ENCODE peak calls at places on chromosomes 5 and 9, in eight cellular contexts. Z is transverse colon, F is SK-N-SH, W is sigmoid colon, X is tibial nerve, Q is H1, R is K562, A is stomach. B is an unnamed sample. For H3K36me3, the result is how much of the 10 kb centered on the place peaks cover.

GRCh38 chr9:127049044-127049443 is 73.4 kb downstream of the ANGPTL2 start:
- DNase-seq in Q (peak), F (no peak), A (peak), W (peak), X (peak), Z (peak), R (no peak), B (no peak)

GRCh38 chr5:76947064-76947463 is 5.8 kb upstream of the CRHBP start:
- DNase-seq in A (no peak), R (peak), Z (no peak), X (no peak), F (no peak), Q (no peak), W (no peak), B (no peak)

GRCh38 chr9:95030920-95031662 is 286.4 kb downstream of the FANCC start:
- DNase-seq in A (no peak), W (no peak), Q (no peak), F (no peak), Z (no peak), R (no peak), X (no peak), B (no peak)

GRCh38 chr5:19564036-19564435 is 424.0 kb downstream of the CDH18 start:
- DNase-seq in R (no peak), Z (no peak), A (no peak), W (no peak), X (no peak), F (no peak), Q (no peak), B (no peak)

GRCh38 chr9:656918-657583 is 184.4 kb upstream of the DMRT1 start:
- DNase-seq in F (no peak), Q (no peak), X (no peak), R (no peak), Z (no peak), A (no peak), W (no peak), B (no peak)

GRCh38 chr5:102539598-102539997 is 40.8 kb upstream of the SLCO6A1 start:
- DNase-seq in W (no peak), Q (no peak), R (no peak), X (no peak), A (no peak), F (no peak), Z (no peak), B (no peak)

GRCh38 chr5:142215915-142216681 is 107.5 kb downstream of the NDFIP1 start:
- DNase-seq in W (peak), F (no peak), R (no peak), A (no peak), Q (no peak), Z (peak), X (peak), B (peak)

GRCh38 chr5:72586788-72587530 is 79.7 kb upstream of the ZNF366 start:
- DNase-seq in X (no peak), A (no peak), F (no peak), Z (no peak), W (no peak), R (no peak), Q (no peak), B (no peak)

GRCh38 chr9:90261698-90262097 is 380.9 kb downstream of the DIRAS2 start:
- DNase-seq in Q (no peak), R (no peak), F (no peak), X (no peak), W (no peak), Z (no peak), A (no peak), B (no peak)

GRCh38 chr9:87062706-87063105 is 115.4 kb upstream of the GAS1 start:
- DNase-seq in Q (no peak), A (no peak), R (no peak), Z (no peak), X (no peak), W (no peak), F (no peak), B (no peak)

GRCh38 chr9:132802121-132802795 is 75.8 kb downstream of the AK8 start:
- DNase-seq in Q (no peak), F (no peak), W (no peak), A (no peak), Z (no peak), X (no peak), R (no peak), B (no peak)

GRCh38 chr9:16139781-16140180 is 586.9 kb downstream of the CCDC171 start:
- DNase-seq in Z (no peak), A (no peak), W (no peak), F (no peak), X (no peak), R (no peak), Q (no peak), B (peak)

GRCh38 chr5:36059571-36060515 is 6.8 kb downstream of the UGT3A2 start:
- DNase-seq in R (no peak), Q (no peak), Z (no peak), X (no peak), A (no peak), W (no peak), F (no peak), B (no peak)

GRCh38 chr5:61184708-61185107 is 22.4 kb upstream of the SMIM15 start:
- DNase-seq in F (no peak), W (no peak), R (no peak), Z (no peak), Q (no peak), X (no peak), A (no peak), B (no peak)

GRCh38 chr5:172958268-172959046 is 767 bp upstream of the RPL26L1 start:
- DNase-seq in A (peak), F (peak), R (peak), X (peak), Z (peak), W (peak), Q (peak), B (peak)

GRCh38 chr5:172052454-172053236 is 46.2 kb upstream of the FBXW11 start:
- DNase-seq in X (no peak), A (peak), R (no peak), Z (peak), Q (no peak), F (no peak), W (peak), B (no peak)

GRCh38 chr9:2047916-2048315 is 32.8 kb downstream of the SMARCA2 start:
- DNase-seq in Z (no peak), F (no peak), Q (no peak), R (no peak), W (no peak), X (no peak), A (no peak), B (no peak)

GRCh38 chr5:157271740-157272271 is 5.9 kb downstream of the CYFIP2 start:
- DNase-seq in R (no peak), Z (peak), Q (no peak), X (no peak), W (no peak), F (no peak), A (peak), B (no peak)

GRCh38 chr5:100479079-100479688 is 56.0 kb upstream of the FAM174A start:
- DNase-seq in F (peak), Q (no peak), Z (no peak), A (no peak), R (peak), W (no peak), X (no peak), B (no peak)

GRCh38 chr5:122501087-122501435 is 189.0 kb downstream of the SNCAIP start:
- DNase-seq in A (no peak), F (no peak), Q (no peak), Z (no peak), W (no peak), X (peak), R (no peak), B (peak)
- TF ChIP-seq EP300 in A (no peak), F (no peak), Q (no peak), Z (no peak), W (no peak), X (peak), R (no peak), B (peak)

DNA sequence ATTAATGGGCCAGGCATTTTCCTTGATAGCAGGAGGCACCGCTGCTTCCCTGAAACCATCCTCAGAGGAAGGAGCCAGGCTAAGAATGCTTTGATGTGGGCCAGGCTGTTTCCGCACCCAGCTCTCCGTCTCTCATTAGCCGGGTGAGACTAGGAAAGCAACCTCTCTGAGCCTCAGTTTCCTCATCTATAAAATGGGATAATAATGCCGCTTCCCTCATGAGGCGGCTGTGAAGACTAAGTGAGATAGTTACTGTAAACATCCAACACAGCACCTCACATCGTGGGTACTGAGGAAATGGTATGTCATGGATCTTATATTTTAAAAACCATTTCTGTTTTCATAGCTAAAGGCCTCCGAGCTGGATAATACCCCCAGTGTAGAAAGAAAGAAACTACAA is 46.5 kb downstream of the NEK6 start:
- DNase-seq in A (no peak), F (no peak), W (no peak), X (no peak), R (no peak), Q (no peak), Z (no peak), B (no peak)
- H3K36me3 ChIP-seq in A (under half), F (under half), W (under half), X (under half), R (under half), Q (under half), Z (under half), B (under half)

GRCh38 chr9:7242126-7242525 is 484.4 kb downstream of the KDM4C start:
- DNase-seq in A (no peak), Z (no peak), X (no peak), W (no peak), F (no peak), R (no peak), Q (no peak), B (no peak)

GRCh38 chr9:7239708-7240107 is 481.9 kb downstream of the KDM4C start:
- DNase-seq in R (no peak), Z (no peak), X (no peak), W (no peak), F (no peak), A (no peak), Q (no peak), B (no peak)

GRCh38 chr9:7238244-7238637 is 480.5 kb downstream of the KDM4C start:
- DNase-seq in R (no peak), F (no peak), W (no peak), X (no peak), Q (no peak), Z (no peak), A (no peak), B (no peak)

GRCh38 chr9:7241694-7242093 is 483.9 kb downstream of the KDM4C start:
- DNase-seq in Z (peak), W (no peak), R (no peak), X (no peak), A (no peak), F (no peak), Q (no peak), B (no peak)

GRCh38 chr9:7240569-7241311 is 483.0 kb downstream of the KDM4C start:
- DNase-seq in X (no peak), Z (no peak), A (no peak), W (no peak), F (no peak), Q (no peak), R (no peak), B (no peak)
- H3K4me3 ChIP-seq in X (no peak), Z (no peak), A (no peak), W (no peak), F (no peak), Q (no peak), R (no peak), B (no peak)

GRCh38 chr9:79134654-79135053 is 437.1 kb upstream of the TLE4 start:
- DNase-seq in X (no peak), Z (no peak), A (no peak), Q (peak), R (no peak), W (no peak), F (no peak), B (no peak)
- TF ChIP-seq EP300 in X (no peak), Z (no peak), A (no peak), Q (no peak), R (no peak), W (no peak), F (no peak), B (no peak)

GRCh38 chr9:37529111-37529510 is 43.4 kb downstream of the POLR1E start:
- DNase-seq in F (no peak), Q (no peak), W (no peak), Z (peak), R (no peak), X (no peak), A (peak), B (no peak)
- H3K36me3 ChIP-seq in F (under half), Q (under half), W (under half), Z (under half), R (under half), X (under half), A (half or more), B (under half)

GRCh38 chr5:16549491-16550233 is 67.1 kb downstream of the RETREG1 start:
- DNase-seq in X (no peak), F (no peak), Z (no peak), W (no peak), Q (no peak), A (no peak), R (no peak), B (no peak)
- H3K4me3 ChIP-seq in X (no peak), F (no peak), Z (no peak), W (no peak), Q (no peak), A (no peak), R (no peak), B (no peak)

DNA sequence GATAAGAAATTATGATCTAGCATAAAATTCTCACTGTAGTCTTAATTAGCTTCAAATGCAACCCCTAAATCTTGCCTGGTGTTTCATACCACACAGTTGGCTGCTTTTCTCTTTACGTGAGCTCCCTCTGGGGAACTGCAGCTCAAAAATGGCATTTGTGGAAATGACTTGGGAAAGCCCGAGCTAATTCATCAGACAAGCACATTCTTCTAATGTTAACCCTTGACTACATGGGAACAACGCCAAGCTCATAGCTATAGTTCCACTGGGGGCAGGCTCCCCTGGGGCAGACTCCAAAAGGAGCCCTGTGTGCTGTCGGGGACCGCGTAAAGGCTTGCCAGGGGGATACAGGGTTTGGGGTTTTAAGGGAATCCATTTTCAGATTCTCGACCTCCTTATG is 301.3 kb upstream of the DAP start:
- DNase-seq in Z (no peak), A (no peak), X (no peak), R (no peak), Q (peak), F (no peak), W (no peak), B (no peak)
- TF ChIP-seq EP300 in Z (no peak), A (no peak), X (no peak), R (no peak), Q (no peak), F (no peak), W (no peak), B (no peak)

GRCh38 chr5:151139646-151140045 is 17.9 kb downstream of the ANXA6 start:
- DNase-seq in X (no peak), R (no peak), F (no peak), Z (no peak), Q (no peak), W (no peak), A (no peak), B (no peak)

GRCh38 chr5:151137067-151137825 is 20.3 kb downstream of the ANXA6 start:
- DNase-seq in F (no peak), W (no peak), Q (no peak), A (no peak), Z (no peak), R (no peak), X (no peak), B (no peak)

GRCh38 chr5:151138114-151138513 is 19.5 kb downstream of the ANXA6 start:
- DNase-seq in Z (no peak), A (no peak), W (no peak), R (no peak), Q (no peak), F (no peak), X (no peak), B (no peak)

GRCh38 chr5:151140686-151141459 is 16.7 kb downstream of the ANXA6 start:
- DNase-seq in A (no peak), Z (no peak), X (no peak), Q (no peak), R (no peak), W (no peak), F (no peak), B (no peak)

GRCh38 chr5:151139015-151139414 is 18.6 kb downstream of the ANXA6 start:
- DNase-seq in A (no peak), Q (no peak), R (no peak), F (no peak), W (no peak), Z (no peak), X (no peak), B (no peak)
- H3K36me3 ChIP-seq in A (half or more), Q (under half), R (under half), F (under half), W (half or more), Z (under half), X (under half), B (under half)

DNA sequence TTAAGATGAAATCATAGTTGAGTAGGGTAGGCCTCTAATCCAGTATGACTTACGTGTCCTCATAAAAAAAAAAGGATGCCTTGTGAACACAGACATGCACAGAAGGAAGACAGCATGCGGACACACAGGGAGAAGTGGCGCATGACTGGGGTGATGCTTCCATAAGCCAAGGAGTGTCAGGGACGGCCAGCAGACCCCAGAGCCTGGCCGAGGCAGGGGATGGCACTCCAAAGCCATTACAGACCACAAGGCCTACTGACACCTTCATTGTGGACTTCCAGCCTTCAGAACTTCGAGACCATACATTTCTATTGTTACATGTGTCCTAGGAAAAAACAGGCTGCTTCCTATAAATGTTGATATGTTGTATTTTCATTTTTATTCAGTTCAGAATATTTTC is 19.9 kb downstream of the EHMT1 start:
- DNase-seq in W (no peak), X (no peak), Q (no peak), R (no peak), A (no peak), F (no peak), Z (no peak), B (no peak)
- H3K4me3 ChIP-seq in W (no peak), X (no peak), Q (no peak), R (no peak), A (no peak), F (no peak), Z (no peak), B (no peak)

GRCh38 chr5:149937610-149938009 is 7.0 kb downstream of the PDE6A start:
- DNase-seq in Z (no peak), W (no peak), A (no peak), F (no peak), Q (no peak), R (no peak), X (no peak), B (no peak)
- TF ChIP-seq EP300 in Z (no peak), W (no peak), A (no peak), F (peak), Q (no peak), R (no peak), X (no peak), B (no peak)